ENCODE peak calls at places on chromosomes 13 and 19, in nine cellular contexts. S, A, R, J, Z, O, B, C and T are unnamed samples.

GRCh38 chr19:57436392-57436791 is 1.3 kb downstream of the ZNF749 start:
- DNase-seq in S (no peak), A (no peak), R (no peak), J (no peak), Z (no peak), O (no peak), B (no peak), C (no peak), T (no peak)

GRCh38 chr19:46704379-46705076 is 12.4 kb downstream of the PRKD2 start:
- DNase-seq in S (peak; percentile 52), A (no peak), R (peak; percentile 73), J (peak; percentile 90), Z (peak; percentile 50), O (no peak), B (no peak), C (peak; percentile 35), T (peak; percentile 92)

GRCh38 chr13:22915442-22916082 is 265.2 kb upstream of the SGCG start:
- DNase-seq in S (peak; percentile 40), A (peak; percentile 65), R (peak; percentile 60), J (peak; percentile 3), Z (peak; percentile 13), O (no peak), B (no peak), C (no peak), T (peak; percentile 52)

GRCh38 chr13:40187324-40187795 is 479.1 kb downstream of the FOXO1 start:
- DNase-seq in S (no peak), A (no peak), R (no peak), J (no peak), Z (no peak), O (no peak), B (no peak), C (no peak), T (no peak)

GRCh38 chr13:42153371-42153770 is 104.9 kb downstream of the DGKH start:
- DNase-seq in S (peak; percentile 15), A (no peak), R (no peak), J (no peak), Z (no peak), O (no peak), B (no peak), C (no peak), T (no peak)

GRCh38 chr13:114054269-114054668 is 78.2 kb downstream of the RASA3 start:
- DNase-seq in S (no peak), A (no peak), R (no peak), J (no peak), Z (no peak), O (no peak), B (no peak), C (no peak), T (no peak)

GRCh38 chr19:5563941-5564612 is 3.7 kb downstream of the TINCR start:
- DNase-seq in S (peak; percentile 43), A (no peak), R (no peak), J (peak; percentile 58), Z (peak; percentile 12), O (no peak), B (no peak), C (no peak), T (no peak)

GRCh38 chr19:19619121-19619848 is 798 bp upstream of the PBX4 start:
- DNase-seq in S (no peak), A (no peak), R (no peak), J (no peak), Z (no peak), O (no peak), B (no peak), C (no peak), T (no peak)

GRCh38 chr13:113766035-113766800 is 7.2 kb downstream of the TMEM255B start:
- DNase-seq in S (no peak), A (no peak), R (no peak), J (no peak), Z (no peak), O (no peak), B (no peak), C (no peak), T (no peak)

GRCh38 chr13:40993119-40993518 is 26.0 kb downstream of the ELF1 start:
- DNase-seq in S (peak; percentile 27), A (no peak), R (peak; percentile 86), J (no peak), Z (no peak), O (no peak), B (no peak), C (no peak), T (no peak)

GRCh38 chr19:45098521-45099464 is 5.8 kb downstream of the PPP1R37 start:
- DNase-seq in S (peak; percentile 70), A (peak; percentile 59), R (no peak), J (no peak), Z (no peak), O (no peak), B (no peak), C (no peak), T (no peak)

GRCh38 chr19:32819415-32820400 is 49.9 kb downstream of the SLC7A9 start:
- DNase-seq in S (no peak), A (no peak), R (no peak), J (no peak), Z (no peak), O (no peak), B (no peak), C (no peak), T (no peak)

GRCh38 chr13:79724348-79725103 is 243.6 kb downstream of the NDFIP2 start:
- DNase-seq in S (no peak), A (peak; percentile 62), R (no peak), J (peak; percentile 23), Z (no peak), O (no peak), B (no peak), C (no peak), T (no peak)

GRCh38 chr19:41701401-41702075 is 6.9 kb upstream of the CEACAM5 start:
- DNase-seq in S (no peak), A (no peak), R (peak; percentile 20), J (peak; percentile 58), Z (peak; percentile 63), O (no peak), B (no peak), C (no peak), T (no peak)

GRCh38 chr13:29733069-29733700 is 117.2 kb downstream of the UBL3 start:
- DNase-seq in S (no peak), A (no peak), R (no peak), J (no peak), Z (no peak), O (no peak), B (no peak), C (no peak), T (no peak)

DNA sequence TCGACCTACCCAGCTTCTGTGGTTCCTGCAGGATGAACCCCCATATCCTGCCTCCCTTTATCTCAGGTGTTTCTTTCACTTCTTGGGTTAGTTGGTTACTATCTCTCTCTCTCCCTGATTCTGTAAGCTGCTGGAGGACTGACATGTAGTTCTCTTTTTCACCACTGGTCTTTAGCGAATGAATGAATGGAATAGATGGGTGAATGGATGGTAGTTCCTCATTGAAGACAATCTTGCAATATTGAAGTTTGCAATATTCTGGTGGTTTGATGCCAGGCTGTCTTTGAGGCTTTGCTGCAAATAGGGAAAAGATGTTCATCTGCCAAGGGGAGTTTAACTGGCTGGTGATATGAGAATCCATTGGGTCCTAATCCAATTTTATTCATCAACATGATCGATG is 120.2 kb downstream of the UBL3 start:
- DNase-seq in S (no peak), A (no peak), R (no peak), J (no peak), Z (no peak), O (no peak), B (no peak), C (no peak), T (no peak)
- TF ChIP-seq CTCF in S (no peak), A (peak; percentile 13), R (peak; percentile 48), J (no peak), Z (no peak), O (peak; percentile 26), B (no peak), C (no peak), T (no peak)

DNA sequence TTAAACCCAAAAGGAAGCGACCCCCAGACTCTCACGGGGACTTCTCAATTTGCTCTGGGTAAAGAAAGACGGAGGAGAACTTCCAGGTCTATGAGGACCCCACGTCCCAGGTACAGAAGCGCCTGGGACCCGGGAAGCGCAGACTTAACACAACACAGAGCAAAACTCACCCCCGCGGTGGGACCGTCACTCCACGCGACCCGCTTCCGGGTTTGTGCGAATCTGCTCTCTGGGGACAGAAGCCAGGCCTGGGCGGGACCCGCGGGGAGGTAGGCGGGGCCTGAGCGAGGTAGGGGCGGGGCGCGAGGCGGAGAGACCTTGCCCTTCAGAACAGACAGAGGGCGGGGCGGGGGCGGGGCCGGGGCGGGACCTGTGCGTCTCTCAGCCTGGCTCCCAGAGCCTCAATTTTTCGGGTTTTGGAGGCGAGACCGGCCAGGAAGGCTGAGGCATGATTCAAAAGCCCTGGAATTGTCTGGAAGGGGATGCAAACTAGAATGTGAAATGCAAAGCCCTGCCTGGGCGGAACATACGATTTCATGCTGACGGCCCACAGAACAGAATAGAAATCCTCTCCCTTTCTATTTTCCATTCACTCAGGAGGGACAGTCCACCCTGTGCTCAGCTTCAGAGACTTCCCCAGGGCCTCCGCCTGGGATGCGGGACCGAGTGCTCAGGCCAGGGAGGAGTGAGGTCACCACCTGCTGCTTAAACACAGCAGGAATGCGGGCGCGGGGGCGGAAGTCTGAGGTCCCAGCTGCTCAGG is 19.3 kb upstream of the ZNF888 start:
- DNase-seq in S (peak; percentile 75), A (peak; percentile 81), R (peak; percentile 90), J (no peak), Z (peak; percentile 98), O (peak; percentile 54), B (no peak), C (peak; percentile 62), T (peak; percentile 95)
- TF ChIP-seq CTCF in S (no peak), A (no peak), R (no peak), J (no peak), Z (no peak), O (no peak), B (no peak), C (no peak), T (no peak)

GRCh38 chr19:30718728-30719127 is 346.5 kb downstream of the ZNF536 start:
- DNase-seq in S (no peak), A (no peak), R (no peak), J (no peak), Z (no peak), O (no peak), B (no peak), C (no peak), T (no peak)
- TF ChIP-seq CTCF in S (no peak), A (no peak), R (no peak), J (no peak), Z (no peak), O (no peak), B (no peak), C (no peak), T (no peak)

DNA sequence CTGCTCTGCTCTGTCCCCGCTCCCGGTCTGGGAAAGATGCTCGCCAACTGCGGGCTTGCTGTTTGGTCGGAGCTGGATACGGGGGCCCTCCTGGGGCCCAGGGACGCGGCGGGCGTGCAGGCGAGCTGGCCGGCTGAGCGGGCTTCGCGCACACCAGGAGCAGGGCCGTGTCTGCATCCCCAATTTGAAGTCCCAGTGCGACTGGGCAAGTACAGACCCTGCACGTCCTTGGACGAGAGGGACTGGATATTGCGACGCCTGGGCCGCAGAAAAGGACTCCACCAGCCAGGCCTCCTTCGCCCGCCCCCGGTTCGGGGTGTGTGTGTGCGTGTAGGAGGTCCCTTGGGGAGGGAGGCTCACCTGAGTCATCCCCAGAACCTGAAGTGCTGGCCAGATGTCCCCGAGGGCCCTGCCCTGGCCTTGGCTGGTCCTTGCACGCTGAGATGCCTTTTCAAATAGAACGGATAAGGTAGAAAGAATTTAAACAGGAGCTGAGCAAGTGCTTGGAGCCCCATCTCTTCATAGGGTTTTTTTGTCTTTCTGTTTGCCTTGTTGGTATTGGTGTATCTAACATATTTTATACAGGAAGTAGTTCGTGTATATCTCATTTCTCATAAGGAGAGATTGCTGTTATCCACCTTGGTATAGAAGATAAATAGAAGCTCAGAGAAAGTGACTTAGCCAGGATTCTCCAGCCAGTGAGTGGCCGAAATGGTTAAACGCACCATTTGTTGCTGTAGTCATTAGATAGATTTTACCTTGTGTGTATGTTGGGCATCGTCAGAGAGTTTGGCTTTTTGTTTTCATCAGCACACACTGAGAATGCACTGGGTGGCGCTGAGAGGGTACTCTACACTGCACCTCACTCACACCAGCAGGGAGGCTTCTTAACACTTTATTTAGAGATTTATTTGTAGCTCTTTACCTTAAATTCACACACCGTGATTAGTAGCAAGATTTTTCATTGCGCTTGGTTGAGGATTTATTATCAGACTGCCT is 1.1 kb downstream of the NAXD start:
- DNase-seq in S (peak; percentile 54), A (peak; percentile 63), R (peak; percentile 54), J (peak; percentile 33), Z (peak; percentile 17), O (peak; percentile 25), B (no peak), C (peak; percentile 30), T (peak; percentile 80)
- TF ChIP-seq CTCF in S (peak; percentile 31), A (peak; percentile 17), R (peak; percentile 71), J (peak; percentile 7), Z (no peak), O (peak; percentile 41), B (no peak), C (no peak), T (peak; percentile 22)